ENCODE peak calls at places on chromosomes 12 and 14, in four cellular contexts. One of them, this sample, is unnamed.

GRCh38 chr12:47304161-47304560 is 224.4 kb upstream of the AMIGO2 start:
- DNase-seq in transverse colon: no peak
- DNase-seq in stomach: no peak
- DNase-seq in sigmoid colon: no peak
- DNase-seq in this sample: no peak

GRCh38 chr14:44960146-44960545 is 1.6 kb downstream of the KLHL28 start:
- DNase-seq in transverse colon: no peak
- DNase-seq in stomach: no peak
- DNase-seq in sigmoid colon: no peak
- DNase-seq in this sample: no peak

GRCh38 chr14:93490001-93490400 is 59.3 kb downstream of the UNC79 start:
- DNase-seq in transverse colon: no peak
- DNase-seq in stomach: no peak
- DNase-seq in sigmoid colon: no peak
- DNase-seq in this sample: no peak

GRCh38 chr12:107238276-107238675 is 144.9 kb upstream of the CRY1 start:
- DNase-seq in transverse colon: no peak
- DNase-seq in stomach: no peak
- DNase-seq in sigmoid colon: no peak
- DNase-seq in this sample: no peak

GRCh38 chr14:21066882-21067502 is 3.1 kb upstream of the ARHGEF40 start:
- DNase-seq in transverse colon: no peak
- DNase-seq in stomach: no peak
- DNase-seq in sigmoid colon: no peak
- DNase-seq in this sample: no peak

GRCh38 chr14:31205681-31206535 is 1.7 kb downstream of the HECTD1 start:
- DNase-seq in transverse colon: no peak
- DNase-seq in stomach: no peak
- DNase-seq in sigmoid colon: no peak
- DNase-seq in this sample: no peak

GRCh38 chr14:102901633-102902032 is 20.8 kb upstream of the AMN start:
- DNase-seq in transverse colon: peak; percentile 65
- DNase-seq in stomach: no peak
- DNase-seq in sigmoid colon: no peak
- DNase-seq in this sample: no peak

GRCh38 chr14:74504412-74504811 is 10.8 kb downstream of the ISCA2 start:
- DNase-seq in transverse colon: no peak
- DNase-seq in stomach: peak; percentile 17
- DNase-seq in sigmoid colon: no peak
- DNase-seq in this sample: no peak

GRCh38 chr14:96938946-96939345 is 141.8 kb downstream of the VRK1 start:
- DNase-seq in transverse colon: no peak
- DNase-seq in stomach: no peak
- DNase-seq in sigmoid colon: no peak
- DNase-seq in this sample: no peak

GRCh38 chr12:47184229-47184628 is 104.5 kb upstream of the AMIGO2 start:
- DNase-seq in transverse colon: no peak
- DNase-seq in stomach: no peak
- DNase-seq in sigmoid colon: no peak
- DNase-seq in this sample: no peak

GRCh38 chr12:59472273-59472672 is 123.6 kb upstream of the SLC16A7 start:
- DNase-seq in transverse colon: no peak
- DNase-seq in stomach: no peak
- DNase-seq in sigmoid colon: no peak
- DNase-seq in this sample: no peak

GRCh38 chr12:122080149-122081107 is 1.9 kb downstream of the MLXIP start:
- DNase-seq in transverse colon: peak; percentile 75
- DNase-seq in stomach: peak; percentile 54
- DNase-seq in sigmoid colon: peak; percentile 93
- DNase-seq in this sample: no peak

GRCh38 chr12:19150273-19150895 is 20.9 kb downstream of the PLEKHA5 start:
- DNase-seq in transverse colon: no peak
- DNase-seq in stomach: no peak
- DNase-seq in sigmoid colon: no peak
- DNase-seq in this sample: no peak

GRCh38 chr12:19783547-19784444 is 344.5 kb downstream of the AEBP2 start:
- DNase-seq in transverse colon: no peak
- DNase-seq in stomach: no peak
- DNase-seq in sigmoid colon: no peak
- DNase-seq in this sample: no peak

GRCh38 chr14:73249108-73249507 is 11.8 kb downstream of the PAPLN start:
- DNase-seq in transverse colon: no peak
- DNase-seq in stomach: no peak
- DNase-seq in sigmoid colon: no peak
- DNase-seq in this sample: no peak

GRCh38 chr14:92568621-92569479 is 55.3 kb downstream of the RIN3 start:
- DNase-seq in transverse colon: no peak
- DNase-seq in stomach: no peak
- DNase-seq in sigmoid colon: peak; percentile 74
- DNase-seq in this sample: no peak

GRCh38 chr14:36520601-36521525 is 831 bp upstream of the NKX2-1 start:
- DNase-seq in transverse colon: peak; percentile 30
- DNase-seq in stomach: peak; percentile 44
- DNase-seq in sigmoid colon: no peak
- DNase-seq in this sample: no peak

GRCh38 chr14:104876251-104876699 is 11.2 kb downstream of the CEP170B start:
- DNase-seq in transverse colon: no peak
- DNase-seq in stomach: no peak
- DNase-seq in sigmoid colon: no peak
- DNase-seq in this sample: no peak

GRCh38 chr14:74955229-74955999 is at the start of gene PGF:
- DNase-seq in transverse colon: peak; percentile 77
- DNase-seq in stomach: peak; percentile 74
- DNase-seq in sigmoid colon: peak; percentile 83
- DNase-seq in this sample: no peak

GRCh38 chr12:122116707-122117535 is 38.4 kb downstream of the MLXIP start:
- DNase-seq in transverse colon: peak; percentile 76
- DNase-seq in stomach: peak; percentile 81
- DNase-seq in sigmoid colon: peak; percentile 69
- DNase-seq in this sample: no peak

GRCh38 chr14:101359221-101360044 is 201.9 kb upstream of the DIO3 start:
- DNase-seq in transverse colon: peak; percentile 47
- DNase-seq in stomach: no peak
- DNase-seq in sigmoid colon: peak; percentile 95
- DNase-seq in this sample: no peak

GRCh38 chr14:92501891-92502351 is 11.7 kb upstream of the RIN3 start:
- DNase-seq in transverse colon: no peak
- DNase-seq in stomach: no peak
- DNase-seq in sigmoid colon: no peak
- DNase-seq in this sample: no peak

GRCh38 chr12:92473564-92473963 is 229.2 kb upstream of the PLEKHG7 start:
- DNase-seq in transverse colon: no peak
- DNase-seq in stomach: no peak
- DNase-seq in sigmoid colon: no peak
- DNase-seq in this sample: no peak

GRCh38 chr14:28761438-28762289 is 4.9 kb upstream of the FOXG1 start:
- DNase-seq in transverse colon: no peak
- DNase-seq in stomach: no peak
- DNase-seq in sigmoid colon: no peak
- DNase-seq in this sample: no peak
- TF ChIP-seq EP300 in transverse colon: no peak
- TF ChIP-seq EP300 in stomach: no peak
- TF ChIP-seq EP300 in sigmoid colon: no peak
- TF ChIP-seq EP300 in this sample: no peak

DNA sequence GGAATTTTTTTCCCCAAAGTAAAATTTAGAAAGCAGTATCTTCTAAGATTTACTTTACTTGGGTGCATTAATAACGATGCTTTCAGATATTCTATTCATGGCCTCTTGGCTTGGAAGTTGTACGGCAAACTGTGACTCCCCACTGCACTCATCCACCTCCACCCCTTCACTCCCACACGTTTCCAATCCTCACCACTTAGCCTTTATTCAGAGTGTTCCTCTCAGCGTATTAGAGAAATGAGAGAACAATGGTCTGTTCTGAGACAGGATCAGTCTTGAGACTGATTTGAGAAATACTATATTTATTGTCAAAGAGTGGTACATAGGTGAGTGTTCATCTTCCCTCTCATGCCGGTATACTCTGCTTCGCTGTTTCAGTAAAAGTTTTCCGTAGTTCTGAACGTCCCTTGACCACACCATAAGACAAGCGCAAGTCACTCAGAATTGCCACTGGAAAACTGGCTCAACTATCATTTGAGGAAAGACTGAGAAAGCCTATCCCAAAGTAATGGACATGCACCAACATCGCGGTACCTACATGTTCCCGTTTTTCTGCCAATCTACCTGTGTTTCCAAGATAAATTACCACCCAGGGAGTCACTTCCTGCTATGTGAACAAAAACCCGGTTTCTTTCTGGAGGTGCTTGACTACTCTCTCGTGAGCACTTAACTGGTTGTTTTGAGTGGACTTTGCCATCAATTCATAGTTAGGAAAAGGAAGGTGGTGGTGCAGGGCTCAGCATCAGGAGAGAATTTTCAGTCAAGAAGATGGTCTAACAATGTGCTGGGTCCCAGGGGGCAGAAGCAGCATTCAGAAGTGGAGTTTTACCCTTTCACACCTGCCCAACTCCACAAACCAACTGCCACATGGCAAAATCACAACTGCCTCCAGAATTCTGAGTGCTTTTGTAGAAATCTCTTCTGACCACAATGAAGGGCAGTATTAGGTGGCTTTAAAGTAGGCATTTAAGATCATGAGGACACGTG is 1.5 kb downstream of the EGLN3 start:
- DNase-seq in transverse colon: no peak
- DNase-seq in stomach: no peak
- DNase-seq in sigmoid colon: no peak
- DNase-seq in this sample: no peak
- H3K4me3 ChIP-seq in transverse colon: peak overlapping the region; percentile 60
- H3K4me3 ChIP-seq in stomach: peak overlapping the region; percentile 80
- H3K4me3 ChIP-seq in sigmoid colon: peak overlapping the region; percentile 77
- H3K4me3 ChIP-seq in this sample: peak overlapping the region; percentile 77

GRCh38 chr14:32208490-32208889 is 5.4 kb upstream of the RNU6-8 start:
- DNase-seq in transverse colon: no peak
- DNase-seq in stomach: no peak
- DNase-seq in sigmoid colon: no peak
- DNase-seq in this sample: no peak

GRCh38 chr14:32209471-32209870 is 6.4 kb upstream of the RNU6-8 start:
- DNase-seq in transverse colon: no peak
- DNase-seq in stomach: no peak
- DNase-seq in sigmoid colon: no peak
- DNase-seq in this sample: no peak

GRCh38 chr14:32217301-32217700 is 14.2 kb upstream of the RNU6-8 start:
- DNase-seq in transverse colon: no peak
- DNase-seq in stomach: no peak
- DNase-seq in sigmoid colon: no peak
- DNase-seq in this sample: no peak

GRCh38 chr14:32211068-32211404 is 8.0 kb upstream of the RNU6-8 start:
- DNase-seq in transverse colon: no peak
- DNase-seq in stomach: no peak
- DNase-seq in sigmoid colon: no peak
- DNase-seq in this sample: no peak

DNA sequence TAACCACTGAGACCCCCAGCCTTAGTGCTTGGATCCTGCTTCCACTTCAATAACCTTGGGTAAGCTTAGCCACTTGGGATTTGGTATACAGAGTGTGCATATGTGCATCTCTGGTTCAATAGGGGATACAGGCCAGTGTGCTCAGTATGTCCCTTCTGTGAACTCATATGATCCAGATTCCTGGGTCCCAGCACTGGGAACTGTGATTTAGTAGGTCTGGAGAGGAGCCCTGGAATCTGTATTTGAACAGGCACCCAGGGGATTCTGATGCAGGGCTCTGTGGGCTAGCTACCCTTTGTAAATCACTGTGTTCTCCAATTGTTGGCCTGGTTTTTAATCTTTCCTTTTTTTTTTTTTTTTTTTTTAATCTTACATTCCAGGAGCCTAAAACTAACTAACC is 9.8 kb upstream of the RNU6-8 start:
- DNase-seq in transverse colon: no peak
- DNase-seq in stomach: no peak
- DNase-seq in sigmoid colon: no peak
- DNase-seq in this sample: no peak
- TF ChIP-seq POLR2AphosphoS5 in transverse colon: no peak
- TF ChIP-seq POLR2AphosphoS5 in stomach: no peak
- TF ChIP-seq POLR2AphosphoS5 in sigmoid colon: no peak
- TF ChIP-seq POLR2AphosphoS5 in this sample: no peak

GRCh38 chr12:116916714-116917114 is 6.0 kb downstream of the FBXW8 start:
- DNase-seq in transverse colon: peak; percentile 9
- DNase-seq in stomach: peak; percentile 37
- DNase-seq in sigmoid colon: no peak
- DNase-seq in this sample: no peak
- TF ChIP-seq EP300 in transverse colon: no peak
- TF ChIP-seq EP300 in stomach: no peak
- TF ChIP-seq EP300 in sigmoid colon: no peak
- TF ChIP-seq EP300 in this sample: no peak

DNA sequence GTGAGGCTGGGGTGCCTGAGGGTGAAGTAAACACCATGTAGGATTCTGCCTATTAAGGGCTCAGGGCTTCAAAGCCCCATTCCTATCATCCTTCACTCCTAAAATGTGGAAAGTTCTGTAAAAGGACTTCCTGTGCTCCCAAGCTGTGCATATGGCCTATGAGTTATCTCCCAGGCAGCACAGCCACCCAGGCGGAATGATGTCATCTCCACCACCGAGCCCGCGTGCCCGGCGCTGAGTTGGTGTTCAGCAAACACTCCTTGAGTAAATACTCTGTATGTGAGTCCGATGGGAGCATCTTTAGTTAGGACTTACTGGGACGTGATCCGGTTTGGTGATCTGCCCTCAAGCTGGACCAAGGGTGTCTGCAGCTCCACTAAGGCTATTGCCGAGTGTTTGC is 437.3 kb downstream of the MED13L start:
- DNase-seq in transverse colon: no peak
- DNase-seq in stomach: no peak
- DNase-seq in sigmoid colon: no peak
- DNase-seq in this sample: no peak
- H3K4me3 ChIP-seq in transverse colon: no peak overlapping the region
- H3K4me3 ChIP-seq in stomach: no peak overlapping the region
- H3K4me3 ChIP-seq in sigmoid colon: no peak overlapping the region
- H3K4me3 ChIP-seq in this sample: no peak overlapping the region

DNA sequence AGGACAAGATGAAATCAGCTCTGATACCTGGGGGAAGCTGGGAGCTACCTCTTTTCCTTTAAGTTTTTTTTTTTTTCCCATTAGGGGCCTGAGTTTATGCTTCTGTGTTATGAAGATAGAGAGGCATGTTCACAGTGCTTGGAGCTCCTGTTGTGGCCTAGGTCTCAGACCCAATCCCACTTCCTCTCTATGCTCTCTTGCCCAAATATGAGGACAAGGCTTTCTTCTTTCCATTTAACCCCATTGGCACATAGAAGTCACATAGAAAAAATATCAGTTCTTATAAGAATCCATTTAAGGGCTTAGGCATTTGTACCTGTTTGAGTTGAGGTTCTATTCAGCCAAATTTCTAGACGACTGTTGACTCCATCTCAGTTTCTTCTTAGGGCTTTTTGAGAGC is 12.6 kb downstream of the MRPS35 start:
- DNase-seq in transverse colon: no peak
- DNase-seq in stomach: no peak
- DNase-seq in sigmoid colon: no peak
- DNase-seq in this sample: no peak
- TF ChIP-seq POLR2AphosphoS5 in transverse colon: no peak
- TF ChIP-seq POLR2AphosphoS5 in stomach: no peak
- TF ChIP-seq POLR2AphosphoS5 in sigmoid colon: no peak
- TF ChIP-seq POLR2AphosphoS5 in this sample: no peak

This sample was measured in suprapubic skin.